ENCODE peak calls at places on chromosomes 2 and 18, in five cellular contexts. F is right lobe of liver, N is endothelial cell, B is HCT116, T is HepG2. J is an unnamed sample.
A peak's percentile ranks its signal among the peaks of the same experiment; 100 is the strongest.

GRCh38 chr18:11857177-11857887 is 6.1 kb downstream of the CHMP1B start:
- DNase-seq in B (peak; percentile 95), N (no peak), F (peak; percentile 36), T (peak; percentile 95), J (peak; percentile 56)

GRCh38 chr2:142694282-142694681 is 183.2 kb upstream of the KYNU start:
- DNase-seq in B (no peak), N (no peak), F (no peak), T (no peak), J (no peak)

GRCh38 chr18:70181015-70181414 is 24.5 kb downstream of the RTTN start:
- DNase-seq in N (no peak), F (no peak), T (peak; percentile 69), B (peak; percentile 94), J (no peak)

GRCh38 chr18:32308493-32309120 is 118.8 kb downstream of the MEP1B start:
- DNase-seq in N (no peak), B (peak; percentile 72), T (no peak), F (no peak), J (no peak)

GRCh38 chr2:48651127-48651526 is 33.5 kb downstream of the GTF2A1L start:
- DNase-seq in T (no peak), B (no peak), N (no peak), F (no peak), J (no peak)

GRCh38 chr2:152715854-152716428 is 1.3 kb downstream of the PRPF40A start:
- DNase-seq in T (peak; percentile 84), N (peak; percentile 58), B (peak; percentile 69), F (no peak), J (peak; percentile 30)

GRCh38 chr18:35407871-35408481 is 30.8 kb upstream of the ZNF396 start:
- DNase-seq in T (peak; percentile 69), B (peak; percentile 63), F (no peak), N (peak; percentile 42), J (peak; percentile 44)

GRCh38 chr2:150866431-150866830 is 379.0 kb upstream of the RND3 start:
- DNase-seq in F (no peak), N (no peak), B (no peak), T (no peak), J (no peak)

GRCh38 chr2:54038835-54039234 is 68.0 kb upstream of the PSME4 start:
- DNase-seq in B (peak; percentile 19), N (no peak), T (no peak), F (no peak), J (no peak)

GRCh38 chr18:75618146-75618545 is 190.6 kb upstream of the SMIM21 start:
- DNase-seq in F (no peak), B (no peak), T (no peak), N (no peak), J (no peak)

GRCh38 chr2:45339253-45339652 is 271.8 kb downstream of the SRBD1 start:
- DNase-seq in T (no peak), N (no peak), F (no peak), B (no peak), J (no peak)

GRCh38 chr2:12861344-12861942 is 144.7 kb downstream of the TRIB2 start:
- DNase-seq in F (no peak), N (no peak), T (no peak), B (no peak), J (no peak)

GRCh38 chr2:234339016-234339415 is 157.9 kb downstream of the ARL4C start:
- DNase-seq in B (no peak), F (no peak), N (no peak), T (no peak), J (no peak)

GRCh38 chr2:3453196-3453845 is 66.0 kb downstream of the ADI1 start:
- DNase-seq in F (no peak), B (no peak), T (no peak), N (no peak), J (no peak)

GRCh38 chr2:214265991-214266489 is 144.8 kb upstream of the VWC2L start:
- DNase-seq in N (no peak), F (no peak), T (no peak), B (no peak), J (no peak)

GRCh38 chr2:120332384-120332783 is 13.6 kb upstream of the INHBB start:
- DNase-seq in B (no peak), N (no peak), F (no peak), T (no peak), J (no peak)

GRCh38 chr2:160417745-160418397 is 75.7 kb downstream of the RBMS1 start:
- DNase-seq in N (no peak), T (no peak), B (no peak), F (no peak), J (no peak)

GRCh38 chr2:241151934-241152660 is 1.8 kb downstream of the PPP1R7 start:
- DNase-seq in F (no peak), B (no peak), T (no peak), N (no peak), J (no peak)

GRCh38 chr2:222978850-222979249 is 73.1 kb upstream of the KCNE4 start:
- DNase-seq in T (no peak), N (no peak), B (no peak), F (no peak), J (no peak)

GRCh38 chr2:45134726-45135125 is 125.5 kb upstream of the SIX2 start:
- DNase-seq in F (no peak), N (no peak), T (no peak), B (no peak), J (no peak)

GRCh38 chr2:131032393-131032836 is 60.8 kb downstream of the FAM168B start:
- DNase-seq in N (no peak), F (no peak), B (no peak), T (no peak), J (no peak)

GRCh38 chr2:217822296-217823252 is 180.2 kb downstream of the TNS1 start:
- DNase-seq in N (peak; percentile 35), T (no peak), F (no peak), B (no peak), J (no peak)
- TF ChIP-seq CTCF in N (no peak), T (no peak), F (no peak), B (no peak), J (no peak)

GRCh38 chr2:20190170-20190569 is 34.8 kb downstream of the SDC1 start:
- DNase-seq in T (no peak), B (no peak), F (no peak), N (no peak), J (no peak)

GRCh38 chr2:20189299-20189931 is 35.5 kb downstream of the SDC1 start:
- DNase-seq in F (peak; percentile 34), T (no peak), B (no peak), N (no peak), J (no peak)

GRCh38 chr2:20191714-20192569 is 33.0 kb downstream of the SDC1 start:
- DNase-seq in F (peak; percentile 61), N (no peak), T (no peak), B (no peak), J (no peak)

GRCh38 chr2:20192781-20193180 is 32.1 kb downstream of the SDC1 start:
- DNase-seq in T (no peak), B (no peak), N (no peak), F (peak; percentile 20), J (no peak)

DNA sequence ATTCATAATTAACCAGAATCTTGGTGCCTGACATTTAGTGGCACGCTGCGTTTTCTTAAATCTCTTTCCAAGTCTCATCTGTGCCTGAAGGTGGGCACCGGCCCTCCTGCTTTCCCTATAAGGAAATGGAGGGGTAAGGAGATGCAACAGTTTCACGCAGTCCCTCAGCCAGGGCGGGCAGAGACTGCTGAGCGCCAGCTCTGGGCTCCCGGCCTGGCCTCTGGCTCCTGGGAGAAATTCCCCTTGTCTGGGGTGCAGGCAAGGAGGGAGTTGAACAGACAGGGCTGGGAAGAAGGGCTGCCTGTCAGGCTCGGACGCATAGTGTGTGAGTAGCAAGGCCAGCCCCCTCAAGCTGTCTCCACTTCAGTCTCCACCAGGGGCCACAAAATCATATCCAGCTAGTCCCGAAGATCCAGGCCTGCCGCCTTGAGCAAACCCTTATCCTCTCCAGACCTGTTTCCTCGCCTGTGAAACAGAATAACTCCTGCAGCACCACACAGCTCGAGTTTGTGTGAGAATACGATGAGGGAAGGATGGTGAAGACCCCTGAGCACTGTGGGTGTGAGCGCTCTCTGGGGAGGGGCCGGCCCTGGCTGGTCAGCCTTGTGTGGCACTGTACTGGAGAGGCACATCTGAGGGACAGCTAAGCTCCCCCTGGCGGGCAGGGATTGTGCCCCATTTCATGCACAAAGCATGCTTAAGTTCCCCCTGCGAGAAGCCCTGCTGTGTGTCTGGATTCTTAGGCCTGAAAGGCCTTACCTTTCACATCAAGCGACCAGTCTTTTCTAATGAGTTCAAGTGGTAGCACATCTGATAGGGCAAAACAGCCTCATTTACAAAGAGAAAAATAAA is 33.8 kb downstream of the SDC1 start:
- DNase-seq in B (no peak), T (peak; percentile 61), N (peak; percentile 54), F (peak; percentile 28), J (peak; percentile 55)
- TF ChIP-seq CTCF in B (no peak), T (peak; percentile 77), N (no peak), F (peak; percentile 14), J (peak; percentile 29)

GRCh38 chr2:17879137-17879912 is 858 bp downstream of the KCNS3 start:
- DNase-seq in T (no peak), N (peak; percentile 63), F (peak; percentile 57), B (peak; percentile 73), J (peak; percentile 74)
- TF ChIP-seq CTCF in T (peak; percentile 10), N (no peak), F (no peak), B (no peak), J (peak; percentile 17)

DNA sequence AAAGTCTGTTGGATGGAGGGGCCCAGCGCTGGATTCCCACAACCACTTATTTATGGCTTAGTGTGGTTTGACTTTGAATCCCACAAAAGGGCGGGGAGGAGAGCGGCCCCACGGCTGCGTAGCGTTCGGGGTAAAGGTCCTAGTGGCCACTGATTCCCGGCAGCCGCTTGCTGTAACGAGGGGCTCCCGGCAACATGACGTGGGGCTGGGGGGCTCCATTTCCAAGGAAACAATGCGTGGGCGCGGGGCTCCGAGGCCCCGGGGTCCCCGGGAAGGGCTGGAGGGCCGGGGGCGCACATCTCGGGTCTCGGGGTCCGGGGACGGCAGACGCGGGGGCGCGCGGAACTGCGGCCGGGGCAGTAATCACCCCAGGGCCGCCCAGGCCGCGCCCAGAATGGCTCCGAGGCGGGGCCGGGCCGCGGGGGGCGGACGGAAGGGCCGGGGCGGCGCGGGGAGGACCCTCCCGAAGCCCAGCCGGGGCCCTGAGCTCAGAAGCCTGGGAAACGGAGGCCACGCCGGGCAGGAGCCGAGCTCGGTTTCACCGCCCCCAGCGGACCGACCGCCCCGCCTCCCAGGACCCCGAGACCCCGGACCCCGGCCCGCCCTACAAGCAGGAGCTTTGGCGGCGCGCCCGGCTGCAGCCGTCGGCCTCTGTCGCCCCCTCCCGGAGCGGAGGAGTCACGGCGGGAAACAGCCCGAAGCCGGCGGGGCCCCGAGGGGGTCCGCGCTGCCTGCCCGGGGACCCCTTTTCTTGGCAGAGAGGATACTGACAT is 11.9 kb upstream of the MLPH start:
- DNase-seq in T (peak; percentile 56), N (peak; percentile 88), B (peak; percentile 37), F (peak; percentile 82), J (peak; percentile 93)
- TF ChIP-seq CTCF in T (peak; percentile 90), N (peak; percentile 93), B (peak; percentile 59), F (peak; percentile 88), J (peak; percentile 80)

GRCh38 chr2:30686000-30686399 is 121.2 kb downstream of the CAPN13 start:
- DNase-seq in T (peak; percentile 59), N (no peak), F (no peak), B (no peak), J (peak; percentile 30)
- TF ChIP-seq CTCF in T (peak; percentile 73), N (no peak), F (peak; percentile 12), B (no peak), J (peak; percentile 23)

J was measured in nephron progenitor cell.